ENCODE peak calls at places on chromosomes 7 and 10, in six cellular contexts. One of them, this sample, is unnamed.

GRCh38 chr7:30322656-30323355 is 38.4 kb downstream of the ZNRF2 start:
- DNase-seq in Calu3: no peak
- DNase-seq in cardiac septum: no peak
- DNase-seq in stimulated activated CD4-positive, alpha-beta T cell treated with anti-CD3 and anti-CD28 coated beads, Interleukin-4, amount 100 ng/mL, for 24 hours: peak
- DNase-seq in iris pigment epithelial cell: no peak
- DNase-seq in NB4: peak
- DNase-seq in this sample: no peak

GRCh38 chr7:43071604-43072003 is 40.8 kb upstream of the HECW1 start:
- DNase-seq in Calu3: peak
- DNase-seq in cardiac septum: no peak
- DNase-seq in stimulated activated CD4-positive, alpha-beta T cell treated with anti-CD3 and anti-CD28 coated beads, Interleukin-4, amount 100 ng/mL, for 24 hours: peak
- DNase-seq in iris pigment epithelial cell: peak
- DNase-seq in NB4: peak
- DNase-seq in this sample: no peak

GRCh38 chr7:20164420-20165145 is 52.6 kb downstream of the MACC1 start:
- DNase-seq in Calu3: no peak
- DNase-seq in cardiac septum: no peak
- DNase-seq in stimulated activated CD4-positive, alpha-beta T cell treated with anti-CD3 and anti-CD28 coated beads, Interleukin-4, amount 100 ng/mL, for 24 hours: no peak
- DNase-seq in iris pigment epithelial cell: peak
- DNase-seq in NB4: peak
- DNase-seq in this sample: peak

GRCh38 chr7:151397026-151397425 is 12.8 kb downstream of the WDR86 start:
- DNase-seq in Calu3: no peak
- DNase-seq in cardiac septum: no peak
- DNase-seq in stimulated activated CD4-positive, alpha-beta T cell treated with anti-CD3 and anti-CD28 coated beads, Interleukin-4, amount 100 ng/mL, for 24 hours: no peak
- DNase-seq in iris pigment epithelial cell: no peak
- DNase-seq in NB4: no peak
- DNase-seq in this sample: no peak

GRCh38 chr7:38858281-38858884 is 50.6 kb downstream of the VPS41 start:
- DNase-seq in Calu3: peak
- DNase-seq in cardiac septum: no peak
- DNase-seq in stimulated activated CD4-positive, alpha-beta T cell treated with anti-CD3 and anti-CD28 coated beads, Interleukin-4, amount 100 ng/mL, for 24 hours: no peak
- DNase-seq in iris pigment epithelial cell: peak
- DNase-seq in NB4: no peak
- DNase-seq in this sample: peak

GRCh38 chr10:13349776-13350274 is 1.7 kb upstream of the SEPHS1 start:
- DNase-seq in Calu3: peak
- DNase-seq in cardiac septum: peak
- DNase-seq in stimulated activated CD4-positive, alpha-beta T cell treated with anti-CD3 and anti-CD28 coated beads, Interleukin-4, amount 100 ng/mL, for 24 hours: peak
- DNase-seq in iris pigment epithelial cell: peak
- DNase-seq in NB4: peak
- DNase-seq in this sample: peak

GRCh38 chr7:157253850-157254249 is 83.0 kb upstream of the DNAJB6 start:
- DNase-seq in Calu3: no peak
- DNase-seq in cardiac septum: no peak
- DNase-seq in stimulated activated CD4-positive, alpha-beta T cell treated with anti-CD3 and anti-CD28 coated beads, Interleukin-4, amount 100 ng/mL, for 24 hours: no peak
- DNase-seq in iris pigment epithelial cell: no peak
- DNase-seq in NB4: no peak
- DNase-seq in this sample: no peak

GRCh38 chr7:123637203-123637602 is 18.5 kb upstream of the LMOD2 start:
- DNase-seq in Calu3: no peak
- DNase-seq in cardiac septum: no peak
- DNase-seq in stimulated activated CD4-positive, alpha-beta T cell treated with anti-CD3 and anti-CD28 coated beads, Interleukin-4, amount 100 ng/mL, for 24 hours: no peak
- DNase-seq in iris pigment epithelial cell: no peak
- DNase-seq in NB4: no peak
- DNase-seq in this sample: no peak

GRCh38 chr7:4748267-4748666 is 27.2 kb upstream of the AP5Z1 start:
- DNase-seq in Calu3: no peak
- DNase-seq in cardiac septum: no peak
- DNase-seq in stimulated activated CD4-positive, alpha-beta T cell treated with anti-CD3 and anti-CD28 coated beads, Interleukin-4, amount 100 ng/mL, for 24 hours: no peak
- DNase-seq in iris pigment epithelial cell: no peak
- DNase-seq in NB4: no peak
- DNase-seq in this sample: no peak

GRCh38 chr10:54869022-54869421 is 68.0 kb upstream of the PCDH15 start:
- DNase-seq in Calu3: no peak
- DNase-seq in cardiac septum: no peak
- DNase-seq in stimulated activated CD4-positive, alpha-beta T cell treated with anti-CD3 and anti-CD28 coated beads, Interleukin-4, amount 100 ng/mL, for 24 hours: no peak
- DNase-seq in iris pigment epithelial cell: peak
- DNase-seq in NB4: no peak
- DNase-seq in this sample: peak

GRCh38 chr10:30374353-30374752 is 25.3 kb upstream of the MTPAP start:
- DNase-seq in Calu3: no peak
- DNase-seq in cardiac septum: no peak
- DNase-seq in stimulated activated CD4-positive, alpha-beta T cell treated with anti-CD3 and anti-CD28 coated beads, Interleukin-4, amount 100 ng/mL, for 24 hours: no peak
- DNase-seq in iris pigment epithelial cell: no peak
- DNase-seq in NB4: peak
- DNase-seq in this sample: no peak

GRCh38 chr10:70815504-70816219 is at the start of gene SGPL1:
- DNase-seq in Calu3: peak
- DNase-seq in cardiac septum: peak
- DNase-seq in stimulated activated CD4-positive, alpha-beta T cell treated with anti-CD3 and anti-CD28 coated beads, Interleukin-4, amount 100 ng/mL, for 24 hours: peak
- DNase-seq in iris pigment epithelial cell: peak
- DNase-seq in NB4: peak
- DNase-seq in this sample: no peak

This sample was measured in astrocyte.